ENCODE peak calls at places on chromosomes 2 and 18, in ten cellular contexts. O, E, M, W, Z, P, K, X, C and H are unnamed samples.

GRCh38 chr2:20232837-20233207 is 7.9 kb upstream of the SDC1 start:
- DNase-seq in O (no peak), E (no peak), M (no peak), W (no peak), Z (no peak), P (no peak), K (no peak), X (no peak), C (no peak), H (no peak)

GRCh38 chr2:238003234-238004032 is 36.6 kb downstream of the UBE2F start:
- DNase-seq in O (no peak), E (no peak), M (peak; percentile 44), W (no peak), Z (no peak), P (no peak), K (no peak), X (no peak), C (no peak), H (no peak)

GRCh38 chr18:76518543-76519155 is 23.6 kb upstream of the ZNF516 start:
- DNase-seq in O (no peak), E (no peak), M (no peak), W (no peak), Z (peak; percentile 75), P (no peak), K (peak; percentile 72), X (peak; percentile 58), C (no peak), H (no peak)

GRCh38 chr18:49921278-49922037 is 108.1 kb upstream of the ACAA2 start:
- DNase-seq in O (no peak), E (no peak), M (no peak), W (no peak), Z (no peak), P (no peak), K (no peak), X (no peak), C (no peak), H (no peak)

GRCh38 chr18:50819727-50820378 is at the start of gene MRO:
- DNase-seq in O (peak; percentile 72), E (peak; percentile 65), M (peak; percentile 66), W (peak; percentile 32), Z (peak; percentile 83), P (peak; percentile 79), K (peak; percentile 79), X (peak; percentile 87), C (peak; percentile 47), H (peak; percentile 5)

GRCh38 chr2:236179653-236180500 is 11.7 kb upstream of the GBX2 start:
- DNase-seq in O (no peak), E (no peak), M (no peak), W (no peak), Z (no peak), P (peak; percentile 79), K (no peak), X (no peak), C (no peak), H (no peak)

GRCh38 chr2:38508311-38509039 is 94.3 kb downstream of the HNRNPLL start:
- DNase-seq in O (peak; percentile 22), E (peak; percentile 74), M (peak; percentile 64), W (no peak), Z (peak; percentile 86), P (peak; percentile 64), K (peak; percentile 91), X (peak; percentile 86), C (peak; percentile 62), H (no peak)

GRCh38 chr2:95314964-95315611 is 17.9 kb downstream of the KCNIP3 start:
- DNase-seq in O (peak; percentile 40), E (peak; percentile 27), M (no peak), W (no peak), Z (peak; percentile 47), P (peak; percentile 40), K (no peak), X (peak; percentile 66), C (no peak), H (no peak)

GRCh38 chr2:11376071-11376470 is 31.6 kb upstream of the ROCK2 start:
- DNase-seq in O (no peak), E (no peak), M (no peak), W (no peak), Z (no peak), P (no peak), K (no peak), X (no peak), C (no peak), H (no peak)

GRCh38 chr2:121764681-121765228 is 9.3 kb downstream of the TSN start:
- DNase-seq in O (no peak), E (no peak), M (no peak), W (no peak), Z (no peak), P (no peak), K (no peak), X (no peak), C (no peak), H (no peak)

GRCh38 chr2:53985646-53986045 is 14.9 kb upstream of the PSME4 start:
- DNase-seq in O (no peak), E (no peak), M (no peak), W (no peak), Z (no peak), P (no peak), K (no peak), X (no peak), C (no peak), H (no peak)

GRCh38 chr2:9165625-9166024 is 41.0 kb upstream of the ASAP2 start:
- DNase-seq in O (peak; percentile 35), E (no peak), M (no peak), W (no peak), Z (no peak), P (peak; percentile 86), K (no peak), X (no peak), C (no peak), H (no peak)

GRCh38 chr2:239596298-239596697 is 195.5 kb upstream of the HDAC4 start:
- DNase-seq in O (no peak), E (no peak), M (no peak), W (no peak), Z (no peak), P (no peak), K (peak; percentile 8), X (no peak), C (no peak), H (no peak)

GRCh38 chr18:2515908-2516625 is 55.2 kb downstream of the METTL4 start:
- DNase-seq in O (no peak), E (no peak), M (peak; percentile 10), W (no peak), Z (no peak), P (peak; percentile 96), K (no peak), X (no peak), C (no peak), H (peak; percentile 82)

GRCh38 chr18:64840911-64841701 is 692.2 kb upstream of the LINC00305 start:
- DNase-seq in O (no peak), E (no peak), M (no peak), W (no peak), Z (no peak), P (no peak), K (no peak), X (no peak), C (no peak), H (no peak)

GRCh38 chr2:233242231-233242917 is 9.1 kb upstream of the ATG16L1 start:
- DNase-seq in O (no peak), E (no peak), M (no peak), W (no peak), Z (no peak), P (no peak), K (no peak), X (no peak), C (no peak), H (no peak)

GRCh38 chr18:78837766-78838165 is 141.9 kb upstream of the SALL3 start:
- DNase-seq in O (no peak), E (no peak), M (no peak), W (no peak), Z (no peak), P (no peak), K (no peak), X (no peak), C (no peak), H (no peak)

GRCh38 chr2:48530033-48530804 is at the start of gene STON1:
- DNase-seq in O (peak; percentile 13), E (no peak), M (no peak), W (no peak), Z (peak; percentile 65), P (peak; percentile 13), K (peak; percentile 74), X (peak; percentile 16), C (no peak), H (no peak)

GRCh38 chr2:143716527-143716926 is 587.3 kb downstream of the ARHGAP15 start:
- DNase-seq in O (no peak), E (no peak), M (no peak), W (no peak), Z (no peak), P (no peak), K (no peak), X (no peak), C (no peak), H (no peak)

GRCh38 chr2:170222298-170222697 is 44.4 kb downstream of the MYO3B start:
- DNase-seq in O (no peak), E (no peak), M (no peak), W (no peak), Z (no peak), P (no peak), K (no peak), X (no peak), C (no peak), H (no peak)

GRCh38 chr2:188076149-188077056 is 215.3 kb upstream of the GULP1 start:
- DNase-seq in O (no peak), E (no peak), M (no peak), W (no peak), Z (no peak), P (no peak), K (no peak), X (no peak), C (no peak), H (no peak)

GRCh38 chr2:137659616-137660015 is 304.7 kb upstream of the HNMT start:
- DNase-seq in O (no peak), E (peak; percentile 16), M (no peak), W (no peak), Z (no peak), P (peak; percentile 26), K (no peak), X (no peak), C (no peak), H (no peak)

GRCh38 chr2:58019209-58019608 is 27.4 kb upstream of the VRK2 start:
- DNase-seq in O (no peak), E (no peak), M (no peak), W (no peak), Z (no peak), P (no peak), K (no peak), X (no peak), C (no peak), H (no peak)